ENCODE peak calls at places on chromosome 13, in ten cellular contexts. R, T, G, P, V, X, K, O, Q and N are unnamed samples.

GRCh38 chr13:33392794-33393371 is 107.3 kb upstream of the STARD13 start:
- DNase-seq in R (no peak), T (no peak), G (no peak), P (no peak), V (no peak), X (no peak), K (no peak), O (no peak), Q (no peak), N (no peak)

GRCh38 chr13:44331446-44331845 is 42.2 kb upstream of the SERP2 start:
- DNase-seq in R (no peak), T (no peak), G (no peak), P (no peak), V (no peak), X (no peak), K (peak; percentile 58), O (no peak), Q (no peak), N (no peak)

GRCh38 chr13:63497601-63498000 is 2082.0 kb upstream of the PCDH20 start:
- DNase-seq in R (no peak), T (no peak), G (no peak), P (no peak), V (no peak), X (no peak), K (peak; percentile 13), O (no peak), Q (no peak), N (no peak)

GRCh38 chr13:77289844-77290243 is 37.0 kb downstream of the MYCBP2 start:
- DNase-seq in R (no peak), T (no peak), G (no peak), P (no peak), V (no peak), X (no peak), K (no peak), O (no peak), Q (no peak), N (no peak)

GRCh38 chr13:44806841-44807240 is 182.4 kb downstream of the NUFIP1 start:
- DNase-seq in R (peak; percentile 28), T (no peak), G (no peak), P (no peak), V (no peak), X (no peak), K (no peak), O (no peak), Q (no peak), N (no peak)

GRCh38 chr13:76812206-76812882 is 73.9 kb downstream of the KCTD12 start:
- DNase-seq in R (no peak), T (peak; percentile 43), G (no peak), P (no peak), V (no peak), X (no peak), K (no peak), O (peak; percentile 60), Q (no peak), N (no peak)

GRCh38 chr13:89880201-89880600 is 1467.3 kb upstream of the MIR17HG start:
- DNase-seq in R (peak; percentile 36), T (no peak), G (no peak), P (no peak), V (no peak), X (no peak), K (no peak), O (no peak), Q (no peak), N (no peak)

GRCh38 chr13:100210966-100211710 is 122.2 kb downstream of the PCCA start:
- DNase-seq in R (no peak), T (no peak), G (no peak), P (no peak), V (no peak), X (no peak), K (peak; percentile 80), O (no peak), Q (no peak), N (no peak)

GRCh38 chr13:108212901-108213300 is 2.4 kb downstream of the LIG4 start:
- DNase-seq in R (no peak), T (no peak), G (no peak), P (no peak), V (no peak), X (no peak), K (no peak), O (no peak), Q (no peak), N (no peak)
- H3K4me3 ChIP-seq in R (no peak overlapping the region), T (no peak overlapping the region), G (no peak overlapping the region), P (no peak overlapping the region), V (no peak overlapping the region), X (no peak overlapping the region), K (no peak overlapping the region), O (no peak overlapping the region), Q (no peak overlapping the region), N (no peak overlapping the region)

DNA sequence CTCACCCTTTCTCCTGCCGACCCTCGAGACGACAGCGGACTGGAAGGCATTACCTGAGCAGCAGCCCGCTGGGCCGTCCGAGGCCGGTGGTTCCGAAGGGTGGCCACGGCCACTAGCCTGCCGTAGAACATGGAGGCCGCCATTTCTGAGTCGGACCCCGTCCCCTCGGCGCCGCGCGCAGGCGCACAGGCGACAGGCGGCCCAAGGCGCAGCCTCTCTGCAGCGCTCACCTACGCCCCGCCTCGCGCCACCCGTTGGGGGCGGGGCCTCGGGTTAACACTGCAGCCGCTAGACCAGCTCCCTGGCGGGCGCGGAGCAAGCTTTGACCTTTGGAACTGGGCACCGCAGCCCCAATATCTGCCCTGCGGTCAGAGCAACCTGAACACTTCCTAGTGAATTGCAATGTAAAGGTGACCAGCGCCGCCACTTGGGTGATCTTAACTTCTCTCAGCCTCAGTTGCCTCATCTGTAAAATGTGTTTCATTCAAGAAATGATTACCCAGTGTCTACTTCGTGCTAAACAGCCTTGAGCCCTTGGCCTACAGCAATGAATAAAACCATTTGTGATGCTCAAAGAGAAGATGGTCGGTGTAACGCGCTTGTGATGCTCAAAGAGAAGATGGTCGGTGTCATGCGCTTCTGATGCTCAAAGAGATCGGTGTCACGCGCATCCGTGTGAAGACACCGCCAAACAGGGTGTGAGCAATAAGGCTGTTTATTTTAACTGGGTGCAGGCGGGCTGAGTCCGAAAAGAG is at the start of gene SUCLA2:
- DNase-seq in R (peak; percentile 98), T (peak; percentile 91), G (peak; percentile 94), P (peak; percentile 96), V (peak; percentile 95), X (peak; percentile 52), K (peak; percentile 79), O (peak; percentile 75), Q (peak; percentile 90), N (peak; percentile 34)
- TF ChIP-seq CTCF in R (no peak), T (no peak), G (peak; percentile 17), P (no peak), V (no peak), X (no peak), K (no peak), O (no peak), Q (no peak), N (no peak)

DNA sequence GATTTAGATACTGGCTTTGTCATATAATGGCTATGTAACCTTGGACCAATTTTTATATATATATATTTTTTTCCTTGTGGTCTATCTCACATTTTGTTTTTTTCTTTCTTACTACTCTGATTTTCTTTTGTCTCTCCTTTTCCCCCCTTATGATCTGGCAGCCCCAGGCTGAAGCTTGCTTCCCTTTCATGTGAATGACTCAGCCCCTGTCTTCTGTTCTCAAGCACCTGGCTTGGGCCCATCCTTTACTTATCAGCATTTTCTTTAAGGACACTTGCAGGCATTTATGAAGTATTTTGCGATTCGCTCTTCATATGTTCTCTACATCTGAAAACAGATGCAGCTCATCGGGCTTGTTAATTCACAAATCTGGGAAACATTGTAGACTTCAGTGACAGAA is 163.6 kb downstream of the SPRY2 start:
- DNase-seq in R (no peak), T (no peak), G (no peak), P (no peak), V (no peak), X (no peak), K (peak; percentile 31), O (no peak), Q (no peak), N (no peak)
- H3K4me3 ChIP-seq in R (no peak overlapping the region), T (no peak overlapping the region), G (no peak overlapping the region), P (no peak overlapping the region), V (no peak overlapping the region), X (no peak overlapping the region), K (no peak overlapping the region), O (no peak overlapping the region), Q (no peak overlapping the region), N (no peak overlapping the region)

DNA sequence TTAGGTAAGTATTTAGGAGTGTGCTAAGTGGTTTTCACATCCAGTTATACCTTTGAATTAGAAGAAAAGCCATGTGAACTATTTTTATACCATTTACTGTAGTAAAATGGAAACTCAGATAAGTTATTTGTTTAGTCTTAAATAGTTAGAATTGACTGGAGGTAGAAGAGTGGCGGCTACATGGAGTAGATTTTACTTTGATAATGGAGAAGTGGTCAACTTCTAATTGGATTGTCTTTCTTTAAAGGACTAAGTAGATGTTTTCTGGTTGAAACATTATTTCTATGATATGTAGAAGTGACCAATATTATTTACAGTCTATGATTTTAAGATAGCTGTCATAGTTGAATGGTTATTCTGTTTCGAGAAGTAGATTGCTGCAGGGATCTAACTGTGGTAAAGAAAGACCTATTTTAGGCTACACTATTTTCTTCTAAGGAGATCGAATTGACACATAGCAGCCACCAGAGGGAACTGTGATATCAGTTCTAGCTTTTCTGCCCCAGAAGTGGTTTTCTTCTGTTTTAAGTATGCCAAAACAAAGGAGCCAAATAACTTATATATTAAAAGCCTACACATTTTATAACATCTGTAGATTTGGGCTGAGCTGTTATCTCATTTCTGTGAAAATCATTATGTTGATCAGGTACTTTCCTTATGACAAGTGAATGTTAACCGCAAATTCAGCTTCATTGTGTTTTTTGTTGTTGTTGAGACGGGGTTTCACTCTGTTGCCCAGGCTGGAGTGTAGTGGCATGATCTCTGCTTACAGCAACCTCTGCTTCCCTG is 26.1 kb downstream of the ZMYM2 start:
- DNase-seq in R (no peak), T (no peak), G (no peak), P (no peak), V (peak; percentile 63), X (no peak), K (peak; percentile 48), O (no peak), Q (no peak), N (no peak)
- TF ChIP-seq CTCF in R (peak; percentile 80), T (peak; percentile 21), G (peak; percentile 41), P (peak; percentile 59), V (peak; percentile 68), X (peak; percentile 22), K (peak; percentile 70), O (peak; percentile 37), Q (peak; percentile 2), N (peak; percentile 44)

DNA sequence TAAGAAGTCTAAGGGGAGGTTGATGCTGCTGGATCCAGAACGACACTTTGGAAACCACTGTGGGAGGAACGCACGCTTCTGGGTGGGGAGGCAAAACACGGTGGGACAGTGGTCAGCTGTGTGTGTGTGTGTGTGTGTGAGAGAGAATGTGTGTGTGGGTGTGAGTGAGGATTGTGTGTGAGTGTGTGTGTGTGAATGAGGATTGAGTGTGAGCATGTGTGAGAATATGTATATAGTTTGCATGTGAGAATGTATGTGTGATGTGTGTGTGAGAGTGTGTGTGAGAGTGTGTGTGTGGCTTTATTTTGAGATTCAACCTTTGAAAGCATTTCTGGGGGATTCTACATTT is 444 bp upstream of the SLC15A1 start:
- DNase-seq in R (no peak), T (no peak), G (no peak), P (no peak), V (no peak), X (no peak), K (no peak), O (no peak), Q (no peak), N (no peak)
- H3K4me3 ChIP-seq in R (peak overlapping the region; percentile 62), T (no peak overlapping the region), G (peak overlapping the region; percentile 75), P (no peak overlapping the region), V (peak overlapping the region; percentile 31), X (peak overlapping the region; percentile 68), K (no peak overlapping the region), O (no peak overlapping the region), Q (no peak overlapping the region), N (no peak overlapping the region)